ENCODE peak calls at places on chromosomes 2 and 18, in five cellular contexts. W is glomerular endothelial cell; O is stimulated activated CD8-positive, alpha-beta memory T cell treated with anti-CD3 and anti-CD28 coated beads, Interleukin-15, amount 100 ng/mL, for 24 hours; D is AG08396; K is HepG2. T is an unnamed sample.

GRCh38 chr2:225668606-225669266 is 269.2 kb downstream of the NYAP2 start:
- DNase-seq in D (peak; percentile 43), W (no peak), O (no peak), K (peak; percentile 65), T (peak; percentile 14)

GRCh38 chr2:224545884-224546644 is 39.1 kb downstream of the CUL3 start:
- DNase-seq in K (no peak), W (no peak), D (peak; percentile 7), O (no peak), T (no peak)

GRCh38 chr2:3780477-3781402 is 77.4 kb downstream of the DCDC2C start:
- DNase-seq in O (no peak), K (peak; percentile 75), W (peak; percentile 27), D (peak; percentile 62), T (peak; percentile 52)

GRCh38 chr2:241260911-241261310 is 54.6 kb downstream of the HDLBP start:
- DNase-seq in K (no peak), D (no peak), O (no peak), W (no peak), T (no peak)

GRCh38 chr2:213640742-213641425 is 356.6 kb downstream of the SPAG16 start:
- DNase-seq in O (no peak), W (no peak), K (no peak), D (no peak), T (no peak)

GRCh38 chr2:74399785-74400184 is 19.7 kb upstream of the DCTN1 start:
- DNase-seq in O (no peak), W (no peak), K (peak; percentile 41), D (peak; percentile 45), T (no peak)

GRCh38 chr2:99643824-99644787 is 154.3 kb upstream of the REV1 start:
- DNase-seq in K (no peak), W (no peak), D (peak; percentile 58), O (no peak), T (no peak)

GRCh38 chr2:201049455-201049854 is 22.0 kb downstream of the HYCC2 start:
- DNase-seq in O (no peak), D (no peak), K (no peak), W (no peak), T (no peak)

GRCh38 chr2:230230087-230230486 is 4.6 kb downstream of the SP140 start:
- DNase-seq in O (no peak), W (no peak), K (peak; percentile 29), D (no peak), T (no peak)

GRCh38 chr18:45441110-45441842 is 174.0 kb upstream of the SLC14A2 start:
- DNase-seq in W (no peak), D (peak; percentile 20), K (no peak), O (no peak), T (no peak)

GRCh38 chr18:67302043-67302442 is 214.5 kb downstream of the DSEL start:
- DNase-seq in O (no peak), D (no peak), K (no peak), W (no peak), T (no peak)

GRCh38 chr2:28697602-28698149 is 54.0 kb upstream of the PPP1CB start:
- DNase-seq in W (no peak), D (no peak), O (no peak), K (no peak), T (no peak)

GRCh38 chr2:162103443-162104009 is 29.5 kb upstream of the DPP4 start:
- DNase-seq in W (no peak), O (no peak), D (no peak), K (no peak), T (no peak)

GRCh38 chr18:48418000-48418399 is 8.8 kb upstream of the ZBTB7C start:
- DNase-seq in W (no peak), D (no peak), O (no peak), K (no peak), T (no peak)

GRCh38 chr2:202375006-202375610 is 1.0 kb upstream of the BMPR2 start:
- DNase-seq in K (peak; percentile 30), W (peak; percentile 61), O (no peak), D (peak; percentile 44), T (peak; percentile 13)

GRCh38 chr18:65477450-65477849 is 273.4 kb upstream of the CDH7 start:
- DNase-seq in K (no peak), D (no peak), O (no peak), W (no peak), T (no peak)

GRCh38 chr2:227655454-227655853 is 11.2 kb upstream of the SCYGR5 start:
- DNase-seq in O (no peak), K (peak; percentile 87), D (peak; percentile 83), W (peak; percentile 16), T (no peak)

GRCh38 chr2:95310651-95311050 is 13.5 kb downstream of the KCNIP3 start:
- DNase-seq in D (no peak), O (no peak), W (no peak), K (no peak), T (no peak)

GRCh38 chr2:28137221-28137620 is 246.7 kb downstream of the BABAM2 start:
- DNase-seq in D (peak; percentile 19), O (no peak), K (no peak), W (no peak), T (no peak)

GRCh38 chr2:157789933-157790511 is 86.1 kb downstream of the ACVR1 start:
- DNase-seq in D (no peak), W (no peak), O (no peak), K (no peak), T (no peak)

GRCh38 chr18:73908323-73908722 is 239.3 kb downstream of the FBXO15 start:
- DNase-seq in O (no peak), D (peak; percentile 69), K (no peak), W (peak; percentile 2), T (no peak)

GRCh38 chr2:46943881-46944798 is 28.5 kb upstream of the MCFD2 start:
- DNase-seq in K (no peak), W (no peak), O (peak; percentile 5), D (no peak), T (peak; percentile 47)

GRCh38 chr2:217713395-217714267 is 289.2 kb downstream of the TNS1 start:
- DNase-seq in K (peak; percentile 55), O (peak; percentile 43), W (no peak), D (peak; percentile 78), T (peak; percentile 42)

GRCh38 chr2:111029135-111029927 is 91.4 kb upstream of the BCL2L11 start:
- DNase-seq in K (no peak), D (no peak), O (no peak), W (no peak), T (no peak)

GRCh38 chr2:240165638-240166037 is 25.2 kb upstream of the OTOS start:
- DNase-seq in W (no peak), D (no peak), O (no peak), K (no peak), T (no peak)

GRCh38 chr18:48989304-48990284 is 38.8 kb upstream of the SMAD7 start:
- DNase-seq in D (no peak), O (no peak), K (peak; percentile 68), W (no peak), T (no peak)

GRCh38 chr2:213861638-213862037 is 549.2 kb upstream of the VWC2L start:
- DNase-seq in O (no peak), W (no peak), D (no peak), K (no peak), T (no peak)

GRCh38 chr2:233772583-233772982 is 5.5 kb upstream of the MROH2A start:
- DNase-seq in O (no peak), K (no peak), D (no peak), W (no peak), T (no peak)